ENCODE peak calls at places on chromosomes 16 and 17, in six cellular contexts. X, V, A, N, L and P are unnamed samples.

GRCh38 chr17:15233022-15233805 is 31.9 kb downstream of the PMP22 start:
- DNase-seq in X (no peak), V (no peak), A (no peak), N (no peak), L (no peak), P (peak; percentile 67)

GRCh38 chr17:44209786-44210341 is 9.6 kb downstream of the UBTF start:
- DNase-seq in X (no peak), V (no peak), A (peak; percentile 65), N (no peak), L (no peak), P (no peak)

GRCh38 chr16:2208308-2208707 is 2.4 kb downstream of the BRICD5 start:
- DNase-seq in X (no peak), V (no peak), A (no peak), N (no peak), L (no peak), P (no peak)

GRCh38 chr16:14658063-14658462 is 25.3 kb downstream of the BFAR start:
- DNase-seq in X (no peak), V (no peak), A (no peak), N (no peak), L (no peak), P (peak; percentile 40)

GRCh38 chr16:1261131-1261917 is 5.5 kb downstream of the TPSD1 start:
- DNase-seq in X (no peak), V (no peak), A (peak; percentile 9), N (no peak), L (no peak), P (no peak)

GRCh38 chr16:11626657-11627291 is 40.1 kb upstream of the LITAF start:
- DNase-seq in X (no peak), V (no peak), A (no peak), N (no peak), L (no peak), P (no peak)

GRCh38 chr17:76014100-76014924 is 12.8 kb downstream of the EVPL start:
- DNase-seq in X (peak; percentile 56), V (peak; percentile 64), A (peak; percentile 80), N (peak; percentile 15), L (peak; percentile 58), P (peak; percentile 84)

GRCh38 chr17:1275962-1276736 is 3.3 kb upstream of the TRARG1 start:
- DNase-seq in X (peak; percentile 46), V (peak; percentile 62), A (peak; percentile 74), N (no peak), L (no peak), P (peak; percentile 52)